ENCODE peak calls at places on chromosomes 1 and 21, in eight cellular contexts. O, D, Z, T, K, Y, G and E are unnamed samples.

GRCh38 chr1:67923074-67923473 is 89.8 kb upstream of the GNG12 start:
- DNase-seq in O (no peak), D (no peak), Z (no peak), T (no peak), K (no peak), Y (no peak), G (no peak), E (no peak)

GRCh38 chr21:44306926-44307687 is 7.3 kb downstream of the PFKL start:
- DNase-seq in O (no peak), D (no peak), Z (no peak), T (no peak), K (no peak), Y (peak), G (no peak), E (no peak)

GRCh38 chr21:42172596-42173483 is 46.1 kb upstream of the ABCG1 start:
- DNase-seq in O (no peak), D (peak), Z (no peak), T (no peak), K (no peak), Y (no peak), G (no peak), E (no peak)

GRCh38 chr1:150931773-150932172 is 5.6 kb downstream of the SETDB1 start:
- DNase-seq in O (no peak), D (no peak), Z (no peak), T (no peak), K (no peak), Y (peak), G (no peak), E (peak)

GRCh38 chr1:217106231-217106630 is 383.0 kb upstream of the ESRRG start:
- DNase-seq in O (no peak), D (no peak), Z (no peak), T (peak), K (no peak), Y (no peak), G (no peak), E (no peak)

GRCh38 chr1:22471078-22471477 is 19.4 kb downstream of the ZBTB40 start:
- DNase-seq in O (no peak), D (no peak), Z (no peak), T (no peak), K (no peak), Y (peak), G (no peak), E (peak)

GRCh38 chr1:114660250-114660649 is 9.6 kb downstream of the DENND2C start:
- DNase-seq in O (no peak), D (no peak), Z (no peak), T (no peak), K (no peak), Y (peak), G (no peak), E (no peak)

GRCh38 chr1:93042134-93042821 is 36.8 kb upstream of the MTF2 start:
- DNase-seq in O (no peak), D (no peak), Z (no peak), T (no peak), K (peak), Y (peak), G (no peak), E (no peak)

GRCh38 chr1:150144606-150145005 is 5.1 kb upstream of the PLEKHO1 start:
- DNase-seq in O (no peak), D (no peak), Z (no peak), T (no peak), K (no peak), Y (no peak), G (no peak), E (no peak)

GRCh38 chr21:29196664-29197052 is 66.2 kb downstream of the MAP3K7CL start:
- DNase-seq in O (no peak), D (no peak), Z (no peak), T (no peak), K (no peak), Y (no peak), G (no peak), E (no peak)

GRCh38 chr21:33384851-33385331 is 18.3 kb upstream of the IFNGR2 start:
- DNase-seq in O (no peak), D (no peak), Z (no peak), T (no peak), K (no peak), Y (no peak), G (no peak), E (peak)

GRCh38 chr1:117095237-117095636 is 26.3 kb downstream of the TRIM45 start:
- DNase-seq in O (no peak), D (no peak), Z (no peak), T (no peak), K (no peak), Y (peak), G (no peak), E (peak)

GRCh38 chr21:43890042-43890441 is 25.0 kb downstream of the AGPAT3 start:
- DNase-seq in O (no peak), D (no peak), Z (no peak), T (no peak), K (no peak), Y (no peak), G (no peak), E (no peak)

GRCh38 chr1:187617776-187618175 is 789.0 kb downstream of the PLA2G4A start:
- DNase-seq in O (no peak), D (no peak), Z (no peak), T (no peak), K (no peak), Y (no peak), G (no peak), E (no peak)

GRCh38 chr1:170685166-170685565 is 21.2 kb downstream of the PRRX1 start:
- DNase-seq in O (no peak), D (no peak), Z (no peak), T (no peak), K (no peak), Y (peak), G (no peak), E (peak)

GRCh38 chr1:203486618-203487370 is 7.2 kb upstream of the OPTC start:
- DNase-seq in O (no peak), D (no peak), Z (no peak), T (no peak), K (no peak), Y (no peak), G (no peak), E (no peak)

GRCh38 chr1:96651517-96651916 is 70.1 kb upstream of the PTBP2 start:
- DNase-seq in O (no peak), D (no peak), Z (no peak), T (no peak), K (no peak), Y (no peak), G (no peak), E (no peak)

GRCh38 chr1:8989061-8989460 is 37.2 kb downstream of the SLC2A7 start:
- DNase-seq in O (no peak), D (no peak), Z (no peak), T (no peak), K (no peak), Y (no peak), G (no peak), E (no peak)

GRCh38 chr1:10539411-10540043 is 64.8 kb downstream of the PEX14 start:
- DNase-seq in O (no peak), D (no peak), Z (no peak), T (no peak), K (no peak), Y (peak), G (peak), E (no peak)

GRCh38 chr1:41073971-41074370 is 52.4 kb upstream of the SLFNL1 start:
- DNase-seq in O (no peak), D (no peak), Z (no peak), T (no peak), K (no peak), Y (peak), G (no peak), E (peak)

GRCh38 chr1:230855886-230856285 is 12.4 kb downstream of the C1orf198 start:
- DNase-seq in O (no peak), D (no peak), Z (no peak), T (no peak), K (no peak), Y (no peak), G (no peak), E (no peak)

GRCh38 chr1:178166625-178167024 is 72.7 kb downstream of the RASAL2 start:
- DNase-seq in O (no peak), D (no peak), Z (no peak), T (no peak), K (no peak), Y (no peak), G (no peak), E (no peak)

GRCh38 chr1:53678507-53678906 is 60.5 kb downstream of the GLIS1 start:
- DNase-seq in O (no peak), D (no peak), Z (no peak), T (no peak), K (no peak), Y (peak), G (no peak), E (no peak)

GRCh38 chr1:182147136-182147815 is 85.8 kb upstream of the ZNF648 start:
- DNase-seq in O (no peak), D (no peak), Z (no peak), T (no peak), K (no peak), Y (peak), G (no peak), E (peak)

GRCh38 chr1:44422161-44422560 is 17.1 kb downstream of the RNF220 start:
- DNase-seq in O (no peak), D (no peak), Z (no peak), T (no peak), K (no peak), Y (no peak), G (no peak), E (no peak)

DNA sequence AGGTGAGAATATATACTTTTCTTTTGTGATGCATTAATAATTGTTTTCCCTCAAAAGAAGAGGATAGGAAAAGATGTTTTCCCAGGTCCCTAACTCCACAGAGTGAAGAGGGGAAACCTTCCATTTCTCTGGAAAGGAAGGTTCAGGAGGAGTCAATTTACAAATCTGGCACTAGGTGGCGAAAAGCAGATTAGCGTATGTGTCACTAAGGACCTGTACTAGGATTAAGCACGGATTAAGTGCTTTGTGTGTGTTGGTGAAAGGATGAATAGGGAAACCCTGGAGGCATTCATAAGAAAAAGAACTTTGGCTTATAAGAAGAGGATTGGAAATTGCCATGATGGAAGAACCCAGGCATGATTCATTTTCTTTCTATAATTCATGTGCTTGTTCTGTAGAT is 410.1 kb upstream of the PLXNA2 start:
- DNase-seq in O (no peak), D (no peak), Z (no peak), T (peak), K (no peak), Y (peak), G (no peak), E (peak)
- TF ChIP-seq CTCF in O (no peak), D (peak), Z (no peak), T (peak), K (peak), Y (peak), G (no peak), E (peak)

DNA sequence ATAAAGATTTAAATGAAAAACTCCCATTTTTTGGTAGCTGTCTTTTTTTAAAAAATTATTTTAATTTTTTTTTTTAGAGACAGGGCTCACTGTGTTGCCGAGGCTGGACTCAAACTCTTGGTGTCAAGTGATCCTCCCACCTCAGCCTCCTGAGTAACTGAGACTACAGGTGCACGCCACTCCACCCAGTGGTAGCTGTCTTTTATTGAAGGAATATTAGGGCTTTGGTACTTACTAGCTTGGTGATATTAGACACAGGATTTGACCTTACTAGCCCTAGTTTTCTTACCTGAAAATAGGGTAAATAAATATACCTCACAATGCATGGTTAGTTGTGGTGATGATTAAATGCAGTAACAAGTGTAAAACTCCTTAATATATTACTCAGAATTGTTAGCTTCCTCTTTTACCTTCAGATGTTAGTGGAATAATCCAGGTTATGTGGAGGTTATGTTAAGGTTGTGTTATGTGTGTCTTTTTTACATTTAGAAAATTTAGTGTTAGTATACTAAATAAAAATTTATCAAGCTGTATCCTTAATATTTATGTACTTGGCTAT is 66.8 kb downstream of the PHACTR4 start:
- DNase-seq in O (no peak), D (no peak), Z (no peak), T (no peak), K (no peak), Y (no peak), G (no peak), E (no peak)
- TF ChIP-seq CTCF in O (no peak), D (no peak), Z (no peak), T (no peak), K (peak), Y (no peak), G (no peak), E (no peak)

GRCh38 chr1:31396633-31397351 is 16.2 kb upstream of the SERINC2 start:
- DNase-seq in O (no peak), D (no peak), Z (no peak), T (peak), K (peak), Y (peak), G (no peak), E (peak)
- TF ChIP-seq CTCF in O (no peak), D (peak), Z (no peak), T (peak), K (peak), Y (peak), G (no peak), E (peak)

GRCh38 chr1:155725142-155725541 is 36.3 kb downstream of the DAP3 start:
- DNase-seq in O (no peak), D (no peak), Z (no peak), T (no peak), K (no peak), Y (no peak), G (no peak), E (no peak)

GRCh38 chr1:155729031-155729898 is 40.4 kb downstream of the DAP3 start:
- DNase-seq in O (peak), D (no peak), Z (no peak), T (peak), K (peak), Y (peak), G (no peak), E (peak)
- TF ChIP-seq CTCF in O (no peak), D (peak), Z (peak), T (peak), K (peak), Y (peak), G (peak), E (peak)

DNA sequence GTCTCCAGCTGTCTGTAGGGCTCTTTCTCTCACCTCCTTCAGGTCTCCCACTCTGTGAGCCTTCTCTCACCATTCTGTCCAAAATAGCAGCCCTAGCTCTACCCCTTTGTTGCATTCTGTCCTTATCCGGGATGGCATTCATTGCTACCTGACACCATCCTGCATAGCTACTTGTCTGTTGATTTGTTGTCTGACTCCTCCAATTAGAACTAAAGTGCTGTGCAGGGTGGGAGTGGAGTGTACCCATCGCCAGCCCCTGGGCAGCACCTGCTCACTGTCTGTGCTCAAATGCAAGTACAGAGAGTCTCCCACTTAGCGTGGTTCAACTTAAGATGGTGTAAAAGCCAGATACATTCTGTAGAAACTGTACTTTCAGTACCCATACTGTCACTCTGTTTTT is 8.9 kb downstream of the PGBD2 start:
- DNase-seq in O (no peak), D (no peak), Z (no peak), T (no peak), K (no peak), Y (no peak), G (no peak), E (no peak)
- TF ChIP-seq CTCF in O (no peak), D (no peak), Z (no peak), T (no peak), K (no peak), Y (no peak), G (no peak), E (no peak)

GRCh38 chr1:145906954-145907755 is 2.7 kb downstream of the ITGA10 start:
- DNase-seq in O (no peak), D (peak), Z (no peak), T (no peak), K (no peak), Y (peak), G (no peak), E (no peak)

GRCh38 chr1:145898756-145899155 is 11.1 kb downstream of the ITGA10 start:
- DNase-seq in O (no peak), D (peak), Z (no peak), T (no peak), K (no peak), Y (no peak), G (no peak), E (no peak)

GRCh38 chr1:145895471-145895870 is 9.8 kb upstream of the ANKRD35 start:
- DNase-seq in O (no peak), D (peak), Z (peak), T (no peak), K (no peak), Y (no peak), G (no peak), E (no peak)

GRCh38 chr1:145897969-145898368 is 11.9 kb downstream of the ITGA10 start:
- DNase-seq in O (no peak), D (peak), Z (no peak), T (no peak), K (no peak), Y (no peak), G (no peak), E (no peak)

DNA sequence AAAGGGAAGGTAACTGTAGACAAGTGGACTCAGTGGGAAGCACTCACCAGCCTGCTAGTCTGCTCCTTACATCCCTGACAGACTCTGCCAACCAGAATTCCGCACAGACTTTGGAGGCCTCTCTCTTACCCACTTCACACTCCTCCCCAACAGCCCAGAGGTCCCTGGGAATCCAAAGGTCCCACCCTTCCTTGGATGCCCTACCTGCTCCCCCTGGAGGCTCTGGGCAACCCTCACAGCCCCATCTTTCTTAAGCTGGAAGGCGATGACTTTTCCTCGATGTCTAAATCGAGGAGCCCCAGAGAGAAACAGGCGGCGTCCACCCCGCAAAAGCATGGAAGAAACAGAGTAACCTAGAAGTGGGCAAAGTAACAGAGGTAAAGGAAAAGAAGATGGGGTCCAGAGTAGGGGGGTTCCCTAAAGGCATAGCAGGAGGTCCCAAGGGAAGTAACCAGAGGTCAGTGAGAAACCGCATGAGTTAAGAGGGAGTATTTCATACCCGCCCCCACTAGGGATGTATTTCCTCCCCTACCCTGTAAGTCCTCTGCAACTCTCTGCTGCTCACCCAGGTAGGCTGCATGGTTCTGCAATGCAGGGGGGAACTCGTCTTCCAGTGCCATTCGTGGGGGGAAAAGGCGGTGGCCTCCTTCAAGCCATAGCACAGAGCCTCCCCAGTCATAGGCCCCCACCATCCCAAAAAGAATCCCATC is 8.4 kb downstream of the ITGA10 start:
- DNase-seq in O (no peak), D (no peak), Z (no peak), T (no peak), K (no peak), Y (no peak), G (no peak), E (no peak)
- TF ChIP-seq CTCF in O (no peak), D (no peak), Z (no peak), T (no peak), K (no peak), Y (no peak), G (no peak), E (no peak)